ENCODE peak calls at places on chromosome 6, in six cellular contexts. B is H9; P is RWPE1; A is H1; C is fibroblast of pulmonary artery; W is CD8-positive, alpha-beta T cell. H is an unnamed sample.

GRCh38 chr6:46323312-46323965 is 152.7 kb upstream of the ENPP5 start:
- DNase-seq in B (no peak), P (peak), A (no peak), C (peak), W (no peak), H (no peak)

GRCh38 chr6:115441671-115442070 is 619.0 kb downstream of the FRK start:
- DNase-seq in B (no peak), P (no peak), A (no peak), C (peak), W (no peak), H (no peak)

GRCh38 chr6:127342296-127342945 is 988 bp downstream of the ECHDC1 start:
- DNase-seq in B (peak), P (no peak), A (no peak), C (peak), W (no peak), H (no peak)

GRCh38 chr6:48101277-48101676 is 9.7 kb downstream of the PTCHD4 start:
- DNase-seq in B (no peak), P (peak), A (no peak), C (no peak), W (no peak), H (no peak)

GRCh38 chr6:126976263-126976797 is 142.1 kb upstream of the RSPO3 start:
- DNase-seq in B (no peak), P (no peak), A (no peak), C (no peak), W (no peak), H (no peak)

GRCh38 chr6:165729307-165729936 is 66.4 kb upstream of the PDE10A start:
- DNase-seq in B (no peak), P (peak), A (no peak), C (peak), W (no peak), H (peak)

GRCh38 chr6:125728739-125729138 is 20.7 kb upstream of the HEY2 start:
- DNase-seq in B (no peak), P (no peak), A (no peak), C (no peak), W (no peak), H (no peak)

GRCh38 chr6:20266851-20267608 is 54.8 kb upstream of the MBOAT1 start:
- DNase-seq in B (no peak), P (peak), A (no peak), C (no peak), W (no peak), H (no peak)

GRCh38 chr6:87436435-87436834 is 28.7 kb downstream of the CFAP206 start:
- DNase-seq in B (peak), P (peak), A (peak), C (peak), W (peak), H (no peak)

GRCh38 chr6:34546551-34547321 is 9.4 kb downstream of the SPDEF start:
- DNase-seq in B (no peak), P (no peak), A (no peak), C (peak), W (no peak), H (no peak)

GRCh38 chr6:5115168-5115567 is 30.0 kb downstream of the PPP1R3G start:
- DNase-seq in B (no peak), P (no peak), A (no peak), C (peak), W (no peak), H (no peak)

GRCh38 chr6:169639653-169640278 is 62.1 kb downstream of the WDR27 start:
- DNase-seq in B (no peak), P (no peak), A (no peak), C (no peak), W (no peak), H (no peak)

GRCh38 chr6:43636312-43636667 is 650 bp downstream of the MAD2L1BP start:
- DNase-seq in B (no peak), P (no peak), A (no peak), C (peak), W (no peak), H (no peak)

GRCh38 chr6:146289816-146290588 is 253.6 kb upstream of the RAB32 start:
- DNase-seq in B (no peak), P (peak), A (no peak), C (peak), W (no peak), H (no peak)

GRCh38 chr6:39553811-39554802 is 171.1 kb downstream of the KIF6 start:
- DNase-seq in B (no peak), P (no peak), A (no peak), C (no peak), W (no peak), H (no peak)

GRCh38 chr6:10617008-10617696 is 77.3 kb downstream of the C6orf52 start:
- DNase-seq in B (no peak), P (no peak), A (no peak), C (no peak), W (no peak), H (no peak)

GRCh38 chr6:148432405-148433195 is 90.0 kb downstream of the SASH1 start:
- DNase-seq in B (no peak), P (no peak), A (no peak), C (peak), W (no peak), H (no peak)

GRCh38 chr6:166342293-166343156 is at the start of gene SFT2D1:
- DNase-seq in B (peak), P (peak), A (no peak), C (peak), W (peak), H (peak)

GRCh38 chr6:109455502-109456282 is at the start of gene MICAL1:
- DNase-seq in B (peak), P (peak), A (no peak), C (peak), W (peak), H (peak)
- TF ChIP-seq CTCF in B (peak), P (no peak), A (peak), C (peak), W (no peak), H (peak)

GRCh38 chr6:168054663-168055560 is 24.1 kb downstream of the FRMD1 start:
- DNase-seq in B (no peak), P (no peak), A (no peak), C (no peak), W (no peak), H (peak)
- TF ChIP-seq CTCF in B (no peak), P (no peak), A (no peak), C (no peak), W (no peak), H (no peak)

GRCh38 chr6:41901882-41902519 is 6.8 kb upstream of the USP49 start:
- DNase-seq in B (peak), P (no peak), A (no peak), C (peak), W (peak), H (peak)
- TF ChIP-seq CTCF in B (peak), P (no peak), A (peak), C (peak), W (peak), H (no peak)

GRCh38 chr6:134434019-134434949 is 116.4 kb upstream of the SGK1 start:
- DNase-seq in B (no peak), P (no peak), A (no peak), C (no peak), W (no peak), H (no peak)

GRCh38 chr6:134435814-134436280 is 117.9 kb upstream of the SGK1 start:
- DNase-seq in B (no peak), P (no peak), A (no peak), C (no peak), W (no peak), H (no peak)

GRCh38 chr6:134437376-134437775 is 119.5 kb upstream of the SGK1 start:
- DNase-seq in B (no peak), P (no peak), A (no peak), C (peak), W (no peak), H (no peak)

GRCh38 chr6:134436950-134437349 is 119.0 kb upstream of the SGK1 start:
- DNase-seq in B (no peak), P (no peak), A (no peak), C (peak), W (no peak), H (no peak)

DNA sequence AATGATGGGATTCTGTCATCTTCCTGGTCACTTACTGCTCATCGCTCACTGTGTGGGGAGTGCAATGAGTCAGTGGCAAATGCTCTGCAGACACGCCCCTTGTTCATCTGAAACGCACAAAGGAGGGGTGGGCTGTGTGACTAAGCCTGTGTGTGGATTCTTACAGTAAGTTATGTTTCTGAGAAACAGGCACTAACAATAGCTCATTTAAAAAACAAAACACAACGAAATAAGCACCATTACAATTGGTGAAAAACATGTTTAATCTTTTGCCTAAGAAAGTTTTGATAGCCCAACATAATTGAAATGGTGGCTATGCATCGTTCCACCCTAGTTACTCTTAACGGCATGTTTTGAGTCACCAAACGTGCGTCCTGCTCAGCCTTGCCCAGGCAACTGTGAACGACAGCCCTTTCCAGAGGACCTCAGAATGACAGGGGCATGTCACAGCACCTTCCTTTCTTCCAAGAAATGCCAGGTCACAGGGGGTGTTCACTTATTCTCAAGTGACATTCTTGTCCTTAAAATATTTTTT is 118.4 kb upstream of the SGK1 start:
- DNase-seq in B (no peak), P (peak), A (no peak), C (peak), W (peak), H (no peak)
- TF ChIP-seq CTCF in B (no peak), P (no peak), A (no peak), C (no peak), W (no peak), H (no peak)